ENCODE peak calls at places on chromosomes 5 and 9, in nine cellular contexts. One of them, this sample, is unnamed. For H3K4me1, the result is how much of the 10 kb centered on the place peaks cover.

GRCh38 chr5:62306494-62307363 is 723 bp downstream of the KIF2A start:
- DNase-seq in IMR-90: peak
- DNase-seq in uterus: peak
- DNase-seq in body of pancreas: peak
- DNase-seq in esophagus squamous epithelium: no peak
- DNase-seq in ovary: no peak
- DNase-seq in A549: peak
- DNase-seq in endothelial cell of umbilical vein: peak
- DNase-seq in vagina: no peak
- DNase-seq in this sample: peak

GRCh38 chr5:1003296-1003937 is 5.2 kb upstream of the NKD2 start:
- DNase-seq in IMR-90: no peak
- DNase-seq in uterus: peak
- DNase-seq in body of pancreas: peak
- DNase-seq in esophagus squamous epithelium: no peak
- DNase-seq in ovary: peak
- DNase-seq in A549: no peak
- DNase-seq in endothelial cell of umbilical vein: no peak
- DNase-seq in vagina: no peak
- DNase-seq in this sample: peak

GRCh38 chr5:56078675-56079500 is 84.1 kb upstream of the IL6ST start:
- DNase-seq in IMR-90: peak
- DNase-seq in uterus: peak
- DNase-seq in body of pancreas: no peak
- DNase-seq in esophagus squamous epithelium: no peak
- DNase-seq in ovary: no peak
- DNase-seq in A549: no peak
- DNase-seq in endothelial cell of umbilical vein: no peak
- DNase-seq in vagina: no peak
- DNase-seq in this sample: no peak

GRCh38 chr9:134212809-134213507 is 48.6 kb upstream of the RNU6ATAC start:
- DNase-seq in IMR-90: no peak
- DNase-seq in uterus: no peak
- DNase-seq in body of pancreas: no peak
- DNase-seq in esophagus squamous epithelium: no peak
- DNase-seq in ovary: peak
- DNase-seq in A549: no peak
- DNase-seq in endothelial cell of umbilical vein: no peak
- DNase-seq in vagina: no peak
- DNase-seq in this sample: no peak

GRCh38 chr5:90434116-90434714 is 24.7 kb upstream of the CETN3 start:
- DNase-seq in IMR-90: peak
- DNase-seq in uterus: peak
- DNase-seq in body of pancreas: peak
- DNase-seq in esophagus squamous epithelium: no peak
- DNase-seq in ovary: no peak
- DNase-seq in A549: no peak
- DNase-seq in endothelial cell of umbilical vein: peak
- DNase-seq in vagina: no peak
- DNase-seq in this sample: peak

GRCh38 chr5:150058480-150059126 is 27.8 kb downstream of the CSF1R start:
- DNase-seq in IMR-90: peak
- DNase-seq in uterus: no peak
- DNase-seq in body of pancreas: no peak
- DNase-seq in esophagus squamous epithelium: no peak
- DNase-seq in ovary: no peak
- DNase-seq in A549: no peak
- DNase-seq in endothelial cell of umbilical vein: no peak
- DNase-seq in vagina: no peak
- DNase-seq in this sample: no peak

GRCh38 chr5:1330146-1330846 is 14.6 kb downstream of the CLPTM1L start:
- DNase-seq in IMR-90: no peak
- DNase-seq in uterus: no peak
- DNase-seq in body of pancreas: peak
- DNase-seq in esophagus squamous epithelium: no peak
- DNase-seq in ovary: no peak
- DNase-seq in A549: no peak
- DNase-seq in endothelial cell of umbilical vein: no peak
- DNase-seq in vagina: no peak
- DNase-seq in this sample: peak

GRCh38 chr5:133707629-133708028 is 95.3 kb upstream of the FSTL4 start:
- DNase-seq in IMR-90: no peak
- DNase-seq in uterus: no peak
- DNase-seq in body of pancreas: no peak
- DNase-seq in esophagus squamous epithelium: no peak
- DNase-seq in ovary: no peak
- DNase-seq in A549: no peak
- DNase-seq in endothelial cell of umbilical vein: no peak
- DNase-seq in vagina: no peak
- DNase-seq in this sample: no peak

GRCh38 chr9:136539427-136540412 is 6.1 kb downstream of the NOTCH1 start:
- DNase-seq in IMR-90: no peak
- DNase-seq in uterus: peak
- DNase-seq in body of pancreas: peak
- DNase-seq in esophagus squamous epithelium: peak
- DNase-seq in ovary: no peak
- DNase-seq in A549: no peak
- DNase-seq in endothelial cell of umbilical vein: peak
- DNase-seq in vagina: peak
- DNase-seq in this sample: peak

GRCh38 chr9:126472446-126472845 is 141.3 kb upstream of the LMX1B start:
- DNase-seq in IMR-90: no peak
- DNase-seq in uterus: no peak
- DNase-seq in body of pancreas: no peak
- DNase-seq in esophagus squamous epithelium: no peak
- DNase-seq in ovary: no peak
- DNase-seq in A549: no peak
- DNase-seq in endothelial cell of umbilical vein: no peak
- DNase-seq in vagina: no peak
- DNase-seq in this sample: no peak

GRCh38 chr5:179163236-179164155 is 103.3 kb downstream of the ZNF354C start:
- DNase-seq in IMR-90: no peak
- DNase-seq in uterus: peak
- DNase-seq in body of pancreas: no peak
- DNase-seq in esophagus squamous epithelium: no peak
- DNase-seq in ovary: no peak
- DNase-seq in A549: no peak
- DNase-seq in endothelial cell of umbilical vein: no peak
- DNase-seq in vagina: no peak
- DNase-seq in this sample: no peak

GRCh38 chr9:120482424-120483186 is 97.4 kb downstream of the CDK5RAP2 start:
- DNase-seq in IMR-90: no peak
- DNase-seq in uterus: no peak
- DNase-seq in body of pancreas: no peak
- DNase-seq in esophagus squamous epithelium: no peak
- DNase-seq in ovary: no peak
- DNase-seq in A549: no peak
- DNase-seq in endothelial cell of umbilical vein: no peak
- DNase-seq in vagina: no peak
- DNase-seq in this sample: no peak

GRCh38 chr9:129619787-129620668 is 873 bp downstream of the C9orf50 start:
- DNase-seq in IMR-90: peak
- DNase-seq in uterus: no peak
- DNase-seq in body of pancreas: peak
- DNase-seq in esophagus squamous epithelium: no peak
- DNase-seq in ovary: no peak
- DNase-seq in A549: peak
- DNase-seq in endothelial cell of umbilical vein: no peak
- DNase-seq in vagina: no peak
- DNase-seq in this sample: no peak

GRCh38 chr9:76725885-76726284 is 38.4 kb upstream of the PCA3 start:
- DNase-seq in IMR-90: no peak
- DNase-seq in uterus: no peak
- DNase-seq in body of pancreas: no peak
- DNase-seq in esophagus squamous epithelium: no peak
- DNase-seq in ovary: no peak
- DNase-seq in A549: no peak
- DNase-seq in endothelial cell of umbilical vein: no peak
- DNase-seq in vagina: no peak
- DNase-seq in this sample: no peak

GRCh38 chr5:980941-981340 is 27.7 kb upstream of the NKD2 start:
- DNase-seq in IMR-90: no peak
- DNase-seq in uterus: peak
- DNase-seq in body of pancreas: no peak
- DNase-seq in esophagus squamous epithelium: no peak
- DNase-seq in ovary: no peak
- DNase-seq in A549: no peak
- DNase-seq in endothelial cell of umbilical vein: no peak
- DNase-seq in vagina: peak
- DNase-seq in this sample: no peak

DNA sequence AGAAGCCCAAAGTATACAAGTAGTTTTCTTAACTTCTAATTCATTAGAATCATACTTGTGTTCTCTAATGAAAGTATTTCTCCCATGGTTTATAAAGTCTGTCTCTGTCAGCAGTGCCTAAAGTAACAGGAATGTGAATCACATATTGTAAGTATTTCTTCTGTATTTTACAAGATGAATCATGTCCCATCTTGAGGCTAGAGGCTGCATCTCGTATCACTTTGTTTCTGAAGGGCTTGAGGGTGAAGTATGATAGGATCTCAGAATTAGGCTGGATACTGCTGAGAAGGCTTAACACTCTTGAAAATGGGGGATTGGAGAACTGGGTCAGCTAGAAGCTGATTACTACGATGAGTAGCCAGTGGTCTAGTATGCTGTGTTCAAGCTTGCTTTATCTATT is 242.2 kb upstream of the ACTBL2 start:
- DNase-seq in IMR-90: peak
- DNase-seq in uterus: no peak
- DNase-seq in body of pancreas: no peak
- DNase-seq in esophagus squamous epithelium: no peak
- DNase-seq in ovary: no peak
- DNase-seq in A549: no peak
- DNase-seq in endothelial cell of umbilical vein: no peak
- DNase-seq in vagina: no peak
- DNase-seq in this sample: no peak
- H3K4me3 ChIP-seq in IMR-90: no peak
- H3K4me3 ChIP-seq in uterus: no peak
- H3K4me3 ChIP-seq in body of pancreas: no peak
- H3K4me3 ChIP-seq in esophagus squamous epithelium: no peak
- H3K4me3 ChIP-seq in ovary: no peak
- H3K4me3 ChIP-seq in A549: no peak
- H3K4me3 ChIP-seq in endothelial cell of umbilical vein: no peak
- H3K4me3 ChIP-seq in vagina: no peak
- H3K4me3 ChIP-seq in this sample: no peak

GRCh38 chr5:59178071-59178470 is 595.2 kb downstream of the RAB3C start:
- DNase-seq in IMR-90: no peak
- DNase-seq in uterus: no peak
- DNase-seq in body of pancreas: no peak
- DNase-seq in esophagus squamous epithelium: no peak
- DNase-seq in ovary: no peak
- DNase-seq in A549: no peak
- DNase-seq in endothelial cell of umbilical vein: no peak
- DNase-seq in vagina: no peak
- DNase-seq in this sample: no peak

GRCh38 chr5:59179704-59180103 is 596.8 kb downstream of the RAB3C start:
- DNase-seq in IMR-90: no peak
- DNase-seq in uterus: no peak
- DNase-seq in body of pancreas: no peak
- DNase-seq in esophagus squamous epithelium: no peak
- DNase-seq in ovary: no peak
- DNase-seq in A549: no peak
- DNase-seq in endothelial cell of umbilical vein: no peak
- DNase-seq in vagina: no peak
- DNase-seq in this sample: no peak

GRCh38 chr5:59180515-59180914 is 597.6 kb downstream of the RAB3C start:
- DNase-seq in IMR-90: no peak
- DNase-seq in uterus: no peak
- DNase-seq in body of pancreas: no peak
- DNase-seq in esophagus squamous epithelium: no peak
- DNase-seq in ovary: no peak
- DNase-seq in A549: no peak
- DNase-seq in endothelial cell of umbilical vein: no peak
- DNase-seq in vagina: no peak
- DNase-seq in this sample: no peak

GRCh38 chr5:59178482-59178881 is 595.6 kb downstream of the RAB3C start:
- DNase-seq in IMR-90: no peak
- DNase-seq in uterus: no peak
- DNase-seq in body of pancreas: no peak
- DNase-seq in esophagus squamous epithelium: no peak
- DNase-seq in ovary: no peak
- DNase-seq in A549: no peak
- DNase-seq in endothelial cell of umbilical vein: no peak
- DNase-seq in vagina: no peak
- DNase-seq in this sample: no peak

GRCh38 chr5:59177644-59178043 is 594.8 kb downstream of the RAB3C start:
- DNase-seq in IMR-90: no peak
- DNase-seq in uterus: no peak
- DNase-seq in body of pancreas: no peak
- DNase-seq in esophagus squamous epithelium: no peak
- DNase-seq in ovary: no peak
- DNase-seq in A549: no peak
- DNase-seq in endothelial cell of umbilical vein: no peak
- DNase-seq in vagina: no peak
- DNase-seq in this sample: no peak
- H3K4me1 ChIP-seq in IMR-90: under half
- H3K4me1 ChIP-seq in uterus: under half
- H3K4me1 ChIP-seq in body of pancreas: under half
- H3K4me1 ChIP-seq in esophagus squamous epithelium: under half
- H3K4me1 ChIP-seq in ovary: under half
- H3K4me1 ChIP-seq in A549: half or more
- H3K4me1 ChIP-seq in endothelial cell of umbilical vein: under half
- H3K4me1 ChIP-seq in vagina: under half
- H3K4me1 ChIP-seq in this sample: under half

DNA sequence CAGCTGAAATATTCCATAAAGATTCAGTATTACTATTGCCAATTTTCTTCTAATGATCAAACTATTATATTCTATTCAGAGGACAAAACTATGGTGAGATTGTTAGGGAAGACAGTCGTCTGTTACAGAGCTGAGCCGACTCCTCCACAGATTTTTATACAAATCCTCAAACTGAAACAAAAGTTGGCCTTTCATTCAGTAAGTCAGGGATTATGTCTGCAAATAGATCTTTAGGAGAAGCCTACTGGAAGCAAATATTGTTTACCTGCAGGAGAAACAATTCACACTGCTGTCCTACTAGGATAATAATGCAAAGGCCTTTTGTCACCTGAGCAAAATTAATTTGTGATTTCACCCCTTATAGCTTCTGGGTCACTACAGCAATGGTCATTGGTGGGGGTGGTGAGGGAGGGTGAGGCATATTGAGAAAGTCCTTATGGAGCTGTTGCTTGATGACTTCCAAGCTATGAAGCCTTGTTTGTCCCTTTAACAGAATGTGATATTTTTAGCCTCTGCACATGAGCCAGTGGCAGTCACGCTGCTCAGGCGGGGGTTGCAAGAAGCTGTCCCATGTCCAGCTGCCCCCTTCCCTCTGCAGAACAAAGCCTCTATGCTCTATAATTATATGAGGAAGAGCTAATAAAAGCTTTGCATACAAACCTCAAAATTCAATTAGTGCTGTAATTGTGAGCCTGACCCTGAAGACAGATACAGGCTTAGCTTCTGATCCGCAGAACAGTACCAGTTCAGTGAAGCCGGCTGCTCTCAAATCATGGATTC is 200.5 kb upstream of the KLF9 start:
- DNase-seq in IMR-90: no peak
- DNase-seq in uterus: no peak
- DNase-seq in body of pancreas: no peak
- DNase-seq in esophagus squamous epithelium: no peak
- DNase-seq in ovary: no peak
- DNase-seq in A549: no peak
- DNase-seq in endothelial cell of umbilical vein: no peak
- DNase-seq in vagina: no peak
- DNase-seq in this sample: no peak
- TF ChIP-seq POLR2A in IMR-90: no peak
- TF ChIP-seq POLR2A in uterus: no peak
- TF ChIP-seq POLR2A in body of pancreas: no peak
- TF ChIP-seq POLR2A in esophagus squamous epithelium: no peak
- TF ChIP-seq POLR2A in ovary: no peak
- TF ChIP-seq POLR2A in A549: no peak
- TF ChIP-seq POLR2A in endothelial cell of umbilical vein: no peak
- TF ChIP-seq POLR2A in vagina: no peak
- TF ChIP-seq POLR2A in this sample: no peak

GRCh38 chr9:131685753-131686706 is 53.8 kb downstream of the RAPGEF1 start:
- DNase-seq in IMR-90: no peak
- DNase-seq in uterus: no peak
- DNase-seq in body of pancreas: no peak
- DNase-seq in esophagus squamous epithelium: no peak
- DNase-seq in ovary: no peak
- DNase-seq in A549: no peak
- DNase-seq in endothelial cell of umbilical vein: no peak
- DNase-seq in vagina: no peak
- DNase-seq in this sample: no peak
- H3K4me3 ChIP-seq in IMR-90: no peak
- H3K4me3 ChIP-seq in uterus: no peak
- H3K4me3 ChIP-seq in body of pancreas: no peak
- H3K4me3 ChIP-seq in esophagus squamous epithelium: no peak
- H3K4me3 ChIP-seq in ovary: no peak
- H3K4me3 ChIP-seq in A549: no peak
- H3K4me3 ChIP-seq in endothelial cell of umbilical vein: no peak
- H3K4me3 ChIP-seq in vagina: no peak
- H3K4me3 ChIP-seq in this sample: no peak